ENCODE peak calls at places on chromosomes 1 and 21, in seven cellular contexts. F is NCI-H774, Z is nephron progenitor cell, O is glutamatergic neuron, V is mucosa of gallbladder, J is ELR, D is NCI-H1417. N is an unnamed sample.

GRCh38 chr1:6475381-6476133 is 9.6 kb upstream of the TNFRSF25 start:
- DNase-seq in Z (peak), O (peak), D (peak), J (peak), V (peak), F (no peak), N (peak)

GRCh38 chr21:46005081-46005480 is 23.5 kb downstream of the COL6A1 start:
- DNase-seq in V (no peak), F (no peak), J (no peak), O (no peak), Z (peak), D (no peak), N (no peak)

GRCh38 chr1:109243860-109244552 is 5.3 kb upstream of the CELSR2 start:
- DNase-seq in F (no peak), D (no peak), J (no peak), Z (no peak), V (no peak), O (no peak), N (no peak)

GRCh38 chr21:28089599-28090421 is 902.9 kb downstream of the LTN1 start:
- DNase-seq in D (no peak), Z (no peak), J (no peak), F (no peak), V (peak), O (no peak), N (no peak)

GRCh38 chr1:209398330-209398991 is 185.1 kb upstream of the CAMK1G start:
- DNase-seq in J (peak), V (no peak), O (no peak), Z (no peak), D (no peak), F (no peak), N (no peak)

GRCh38 chr1:158112994-158113758 is 67.5 kb upstream of the CD1D start:
- DNase-seq in Z (peak), J (peak), D (peak), F (no peak), O (peak), V (peak), N (peak)

GRCh38 chr1:60571811-60572210 is 498.2 kb upstream of the C1orf87 start:
- DNase-seq in D (no peak), Z (no peak), V (no peak), F (no peak), J (no peak), O (no peak), N (no peak)

GRCh38 chr21:43764576-43765495 is 11.3 kb downstream of the CSTB start:
- DNase-seq in Z (no peak), V (no peak), F (no peak), O (no peak), D (no peak), J (peak), N (no peak)

GRCh38 chr1:38029081-38029681 is 16.6 kb downstream of the UTP11 start:
- DNase-seq in D (peak), O (peak), F (peak), V (no peak), Z (peak), J (no peak), N (peak)

GRCh38 chr1:56569661-56570060 is 9.7 kb downstream of the PLPP3 start:
- DNase-seq in D (peak), Z (no peak), J (no peak), V (no peak), O (no peak), F (no peak), N (no peak)

GRCh38 chr1:160032165-160032827 is 506 bp upstream of the PIGM start:
- DNase-seq in D (peak), Z (no peak), J (peak), F (no peak), O (no peak), V (no peak), N (no peak)

GRCh38 chr1:162912061-162912667 is 51.2 kb upstream of the CCDC190 start:
- DNase-seq in F (no peak), V (no peak), D (no peak), Z (no peak), O (no peak), J (peak), N (no peak)

GRCh38 chr1:222627232-222627631 is 9.3 kb downstream of the MIA3 start:
- DNase-seq in O (no peak), J (peak), Z (no peak), V (no peak), F (no peak), D (no peak), N (no peak)

GRCh38 chr1:108719654-108720435 is 7.1 kb downstream of the FNDC7 start:
- DNase-seq in Z (no peak), O (no peak), D (no peak), V (no peak), F (no peak), J (peak), N (no peak)

GRCh38 chr1:8525291-8526275 is 207.7 kb downstream of the SLC45A1 start:
- DNase-seq in F (peak), V (peak), O (peak), Z (peak), J (peak), D (peak), N (peak)

GRCh38 chr1:46094454-46094853 is 38.0 kb downstream of the PIK3R3 start:
- DNase-seq in O (no peak), D (no peak), V (no peak), J (no peak), F (no peak), Z (no peak), N (no peak)

GRCh38 chr1:177567393-177567792 is 396.6 kb downstream of the BRINP2 start:
- DNase-seq in Z (peak), V (no peak), J (peak), F (no peak), D (peak), O (no peak), N (no peak)

GRCh38 chr1:11784993-11785769 is 20.6 kb downstream of the MTHFR start:
- DNase-seq in O (peak), F (no peak), Z (peak), D (peak), V (peak), J (peak), N (peak)

GRCh38 chr1:218494449-218494852 is 149.3 kb downstream of the TGFB2 start:
- DNase-seq in J (no peak), D (peak), V (no peak), Z (no peak), F (peak), O (no peak), N (peak)

GRCh38 chr1:162087118-162087517 is 17.6 kb downstream of the NOS1AP start:
- DNase-seq in O (no peak), F (no peak), V (no peak), Z (no peak), D (no peak), J (peak), N (no peak)

GRCh38 chr21:37240978-37241377 is 26.2 kb downstream of the VPS26C start:
- DNase-seq in J (no peak), Z (no peak), D (no peak), O (no peak), F (no peak), V (no peak), N (no peak)

GRCh38 chr1:233254039-233254362 is 41.5 kb downstream of the PCNX2 start:
- DNase-seq in V (no peak), J (no peak), D (no peak), Z (no peak), F (no peak), O (no peak), N (no peak)

GRCh38 chr21:38927776-38928175 is 122.0 kb downstream of the ETS2 start:
- DNase-seq in F (no peak), Z (no peak), V (no peak), J (no peak), D (no peak), O (no peak), N (no peak)